ENCODE peak calls at places on chromosomes 2 and 18, in ten cellular contexts. A, Q, P, L, T, U, B, E, I and Y are unnamed samples.

GRCh38 chr2:97688062-97688827 is 18.7 kb downstream of the C2orf92 start:
- DNase-seq in A (no peak), Q (no peak), P (no peak), L (no peak), T (no peak), U (no peak), B (no peak), E (no peak), I (no peak), Y (no peak)

GRCh38 chr2:189088566-189089225 is 90.9 kb downstream of the COL5A2 start:
- DNase-seq in A (no peak), Q (no peak), P (no peak), L (no peak), T (no peak), U (no peak), B (no peak), E (no peak), I (no peak), Y (no peak)

GRCh38 chr18:78754311-78755043 is 225.1 kb upstream of the SALL3 start:
- DNase-seq in A (no peak), Q (no peak), P (no peak), L (no peak), T (no peak), U (no peak), B (no peak), E (no peak), I (no peak), Y (no peak)

GRCh38 chr2:38180754-38181153 is 104.8 kb upstream of the CYP1B1 start:
- DNase-seq in A (no peak), Q (no peak), P (no peak), L (no peak), T (no peak), U (no peak), B (no peak), E (no peak), I (no peak), Y (no peak)

GRCh38 chr18:49768051-49768391 is 45.3 kb downstream of the ACAA2 start:
- DNase-seq in A (peak), Q (peak), P (no peak), L (peak), T (no peak), U (no peak), B (peak), E (no peak), I (no peak), Y (no peak)

GRCh38 chr18:35491689-35492077 is 6.1 kb downstream of the INO80C start:
- DNase-seq in A (no peak), Q (no peak), P (no peak), L (no peak), T (no peak), U (no peak), B (no peak), E (no peak), I (no peak), Y (no peak)

GRCh38 chr18:45637546-45638327 is 22.5 kb downstream of the SLC14A2 start:
- DNase-seq in A (no peak), Q (no peak), P (no peak), L (no peak), T (no peak), U (no peak), B (peak), E (no peak), I (no peak), Y (no peak)

GRCh38 chr2:37907480-37908070 is 17.5 kb upstream of the RMDN2 start:
- DNase-seq in A (no peak), Q (no peak), P (no peak), L (no peak), T (no peak), U (no peak), B (peak), E (no peak), I (no peak), Y (no peak)

GRCh38 chr2:44275915-44276279 is 617 bp downstream of the SLC3A1 start:
- DNase-seq in A (no peak), Q (no peak), P (no peak), L (peak), T (no peak), U (no peak), B (peak), E (no peak), I (no peak), Y (no peak)

GRCh38 chr18:10062292-10062940 is 148.6 kb downstream of the VAPA start:
- DNase-seq in A (no peak), Q (no peak), P (no peak), L (no peak), T (no peak), U (no peak), B (peak), E (no peak), I (no peak), Y (no peak)

GRCh38 chr2:179263460-179264237 is 983 bp downstream of the SESTD1 start:
- DNase-seq in A (peak), Q (peak), P (peak), L (peak), T (no peak), U (peak), B (peak), E (peak), I (no peak), Y (peak)

GRCh38 chr2:149566652-149567051 is 20.9 kb downstream of the MMADHC start:
- DNase-seq in A (no peak), Q (no peak), P (no peak), L (no peak), T (no peak), U (no peak), B (no peak), E (no peak), I (no peak), Y (no peak)

GRCh38 chr2:109125595-109126500 is 3.2 kb upstream of the SH3RF3 start:
- DNase-seq in A (peak), Q (no peak), P (no peak), L (peak), T (no peak), U (no peak), B (peak), E (no peak), I (no peak), Y (no peak)

GRCh38 chr2:47028846-47029560 is 113.4 kb upstream of the MCFD2 start:
- DNase-seq in A (no peak), Q (no peak), P (no peak), L (no peak), T (no peak), U (no peak), B (no peak), E (no peak), I (no peak), Y (no peak)

GRCh38 chr2:10144771-10145518 is 22.4 kb downstream of the RRM2 start:
- DNase-seq in A (no peak), Q (no peak), P (no peak), L (no peak), T (no peak), U (no peak), B (no peak), E (no peak), I (no peak), Y (no peak)

GRCh38 chr2:233464531-233465240 is 101.9 kb downstream of the USP40 start:
- DNase-seq in A (no peak), Q (peak), P (no peak), L (no peak), T (no peak), U (no peak), B (no peak), E (no peak), I (no peak), Y (no peak)

GRCh38 chr2:207422307-207422960 is 107.3 kb upstream of the CREB1 start:
- DNase-seq in A (no peak), Q (no peak), P (no peak), L (no peak), T (no peak), U (no peak), B (no peak), E (no peak), I (no peak), Y (no peak)

GRCh38 chr2:102313025-102313424 is 1.7 kb downstream of the IL1RL1 start:
- DNase-seq in A (peak), Q (no peak), P (no peak), L (no peak), T (no peak), U (no peak), B (peak), E (no peak), I (no peak), Y (no peak)

GRCh38 chr18:49400398-49401072 is 59.9 kb downstream of the DYM start:
- DNase-seq in A (no peak), Q (no peak), P (no peak), L (peak), T (no peak), U (no peak), B (peak), E (no peak), I (no peak), Y (no peak)

GRCh38 chr2:15999592-16000469 is 59.5 kb downstream of the MYCN start:
- DNase-seq in A (no peak), Q (no peak), P (no peak), L (no peak), T (no peak), U (no peak), B (no peak), E (no peak), I (no peak), Y (no peak)

GRCh38 chr2:191643425-191643824 is 34.5 kb upstream of the NABP1 start:
- DNase-seq in A (no peak), Q (peak), P (no peak), L (no peak), T (no peak), U (no peak), B (no peak), E (no peak), I (no peak), Y (no peak)

GRCh38 chr2:10305254-10305635 is 2.5 kb downstream of the HPCAL1 start:
- DNase-seq in A (no peak), Q (no peak), P (no peak), L (no peak), T (no peak), U (no peak), B (peak), E (peak), I (no peak), Y (no peak)

GRCh38 chr2:183490930-183491329 is 366.7 kb downstream of the NUP35 start:
- DNase-seq in A (peak), Q (no peak), P (no peak), L (no peak), T (no peak), U (no peak), B (peak), E (no peak), I (no peak), Y (no peak)

GRCh38 chr2:165120740-165121467 is 82.9 kb downstream of the SCN3A start:
- DNase-seq in A (no peak), Q (no peak), P (no peak), L (no peak), T (no peak), U (no peak), B (no peak), E (no peak), I (no peak), Y (no peak)

GRCh38 chr2:240149943-240150784 is 9.7 kb upstream of the OTOS start:
- DNase-seq in A (peak), Q (no peak), P (no peak), L (peak), T (no peak), U (peak), B (peak), E (no peak), I (no peak), Y (no peak)

GRCh38 chr2:30708491-30709290 is 98.6 kb downstream of the CAPN13 start:
- DNase-seq in A (peak), Q (no peak), P (no peak), L (peak), T (peak), U (peak), B (peak), E (no peak), I (no peak), Y (no peak)

GRCh38 chr2:43225788-43226557 is 433 bp downstream of the ZFP36L2 start:
- DNase-seq in A (peak), Q (peak), P (no peak), L (peak), T (no peak), U (peak), B (peak), E (peak), I (no peak), Y (peak)

GRCh38 chr2:206240335-206240734 is 34.1 kb upstream of the ZDBF2 start:
- DNase-seq in A (no peak), Q (no peak), P (no peak), L (no peak), T (no peak), U (no peak), B (no peak), E (no peak), I (no peak), Y (no peak)

GRCh38 chr18:6103758-6104157 is 208.4 kb upstream of the TMEM200C start:
- DNase-seq in A (no peak), Q (no peak), P (no peak), L (no peak), T (no peak), U (no peak), B (no peak), E (no peak), I (no peak), Y (no peak)

GRCh38 chr2:171568085-171568484 is 45.8 kb downstream of the CYBRD1 start:
- DNase-seq in A (no peak), Q (no peak), P (no peak), L (no peak), T (no peak), U (no peak), B (no peak), E (no peak), I (no peak), Y (no peak)

GRCh38 chr2:240437181-240437860 is 1.9 kb downstream of the GPC1 start:
- DNase-seq in A (no peak), Q (peak), P (no peak), L (no peak), T (no peak), U (no peak), B (no peak), E (no peak), I (no peak), Y (no peak)

GRCh38 chr2:33370886-33371285 is 105.6 kb upstream of the RASGRP3 start:
- DNase-seq in A (no peak), Q (no peak), P (no peak), L (no peak), T (no peak), U (no peak), B (no peak), E (no peak), I (no peak), Y (no peak)

GRCh38 chr2:33371304-33372090 is 105.0 kb upstream of the RASGRP3 start:
- DNase-seq in A (no peak), Q (no peak), P (no peak), L (no peak), T (no peak), U (no peak), B (no peak), E (no peak), I (no peak), Y (no peak)

GRCh38 chr2:33375054-33375453 is 101.4 kb upstream of the RASGRP3 start:
- DNase-seq in A (peak), Q (no peak), P (no peak), L (no peak), T (no peak), U (no peak), B (peak), E (no peak), I (no peak), Y (no peak)

GRCh38 chr2:33373986-33374385 is 102.5 kb upstream of the RASGRP3 start:
- DNase-seq in A (no peak), Q (no peak), P (no peak), L (peak), T (no peak), U (no peak), B (peak), E (no peak), I (no peak), Y (no peak)

GRCh38 chr2:33372940-33373553 is 103.4 kb upstream of the RASGRP3 start:
- DNase-seq in A (no peak), Q (no peak), P (no peak), L (peak), T (no peak), U (peak), B (peak), E (no peak), I (peak), Y (no peak)
- TF ChIP-seq CTCF in A (peak), Q (peak), P (peak), L (peak), T (peak), U (peak), B (peak), E (peak), I (peak), Y (peak)

GRCh38 chr18:55356815-55357214 is 231.2 kb downstream of the TCF4 start:
- DNase-seq in A (no peak), Q (no peak), P (no peak), L (no peak), T (no peak), U (no peak), B (no peak), E (no peak), I (no peak), Y (no peak)

GRCh38 chr18:55355220-55355619 is 232.8 kb downstream of the TCF4 start:
- DNase-seq in A (no peak), Q (no peak), P (no peak), L (no peak), T (no peak), U (no peak), B (peak), E (no peak), I (no peak), Y (no peak)

GRCh38 chr18:55353806-55354205 is 234.2 kb downstream of the TCF4 start:
- DNase-seq in A (no peak), Q (no peak), P (no peak), L (no peak), T (no peak), U (no peak), B (peak), E (no peak), I (no peak), Y (no peak)

GRCh38 chr18:55353391-55353790 is 234.6 kb downstream of the TCF4 start:
- DNase-seq in A (no peak), Q (no peak), P (no peak), L (no peak), T (no peak), U (no peak), B (no peak), E (no peak), I (no peak), Y (no peak)

DNA sequence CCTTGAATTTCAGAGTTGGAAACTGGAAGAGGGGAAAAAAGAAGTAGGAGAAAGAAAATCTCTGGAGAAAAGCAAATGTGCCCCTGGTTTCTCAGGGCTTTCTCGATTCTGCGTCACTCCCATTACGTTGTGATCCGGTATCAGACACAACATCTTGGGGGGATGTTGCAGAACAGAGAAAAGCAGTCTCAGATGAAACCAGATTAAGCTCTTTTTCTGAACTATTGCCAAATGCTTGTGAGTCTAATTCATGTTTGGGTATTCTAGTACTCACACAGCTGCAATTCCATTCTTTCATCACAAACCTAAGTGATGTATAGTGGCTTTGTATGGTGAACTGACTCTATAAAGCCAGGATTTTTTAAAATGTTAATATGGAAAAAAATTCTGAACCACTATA is 233.2 kb downstream of the TCF4 start:
- DNase-seq in A (no peak), Q (no peak), P (no peak), L (no peak), T (no peak), U (no peak), B (peak), E (no peak), I (no peak), Y (no peak)
- TF ChIP-seq CTCF in A (no peak), Q (no peak), P (no peak), L (no peak), T (no peak), U (no peak), B (no peak), E (no peak), I (no peak), Y (no peak)

GRCh38 chr2:68909793-68910674 is 38.8 kb upstream of the BMP10 start:
- DNase-seq in A (peak), Q (no peak), P (no peak), L (peak), T (peak), U (peak), B (peak), E (peak), I (peak), Y (peak)
- TF ChIP-seq CTCF in A (peak), Q (peak), P (peak), L (peak), T (peak), U (peak), B (peak), E (peak), I (peak), Y (no peak)

DNA sequence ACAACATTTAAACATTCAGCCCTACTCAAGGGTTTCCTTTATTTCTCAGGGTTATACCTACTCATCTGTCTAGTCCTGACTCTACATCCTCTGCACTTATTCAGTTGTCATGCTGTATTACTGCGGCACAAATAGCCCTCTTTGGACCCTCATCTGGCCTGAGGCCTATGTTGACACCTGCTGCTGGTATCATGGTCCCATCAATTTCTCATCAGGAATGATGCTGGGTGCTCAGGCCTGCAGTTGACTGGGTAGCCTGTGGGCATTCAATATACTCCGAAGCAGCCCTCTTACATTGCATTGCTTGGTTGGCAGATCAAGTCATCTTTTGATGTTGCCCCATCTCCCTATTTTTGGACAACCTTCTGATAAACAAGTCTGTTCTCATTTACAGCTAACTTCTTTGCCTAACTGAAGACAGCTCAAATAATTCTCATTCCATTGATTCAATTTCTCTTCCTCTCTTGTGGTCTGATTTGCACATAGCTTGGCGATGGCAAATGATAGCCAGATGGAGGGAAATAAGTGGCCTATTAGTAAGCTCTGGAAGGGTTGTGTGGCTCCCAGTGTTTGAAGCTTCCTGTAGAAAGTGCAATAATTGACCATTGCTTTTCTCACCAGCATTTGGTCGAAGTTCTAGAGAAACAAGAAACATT is 19.1 kb upstream of the MC4R start:
- DNase-seq in A (no peak), Q (no peak), P (no peak), L (no peak), T (no peak), U (no peak), B (peak), E (no peak), I (no peak), Y (no peak)
- TF ChIP-seq CTCF in A (no peak), Q (no peak), P (no peak), L (no peak), T (no peak), U (no peak), B (no peak), E (no peak), I (no peak), Y (no peak)

GRCh38 chr18:7624697-7625096 is 57.6 kb downstream of the PTPRM start:
- DNase-seq in A (no peak), Q (no peak), P (no peak), L (no peak), T (no peak), U (no peak), B (no peak), E (no peak), I (no peak), Y (no peak)

GRCh38 chr18:7629416-7629815 is 62.3 kb downstream of the PTPRM start:
- DNase-seq in A (no peak), Q (no peak), P (no peak), L (no peak), T (no peak), U (no peak), B (no peak), E (no peak), I (no peak), Y (no peak)

GRCh38 chr18:7623681-7624080 is 56.6 kb downstream of the PTPRM start:
- DNase-seq in A (no peak), Q (no peak), P (no peak), L (no peak), T (no peak), U (no peak), B (no peak), E (no peak), I (no peak), Y (no peak)

GRCh38 chr18:7626175-7626921 is 59.2 kb downstream of the PTPRM start:
- DNase-seq in A (no peak), Q (no peak), P (no peak), L (no peak), T (no peak), U (no peak), B (no peak), E (no peak), I (no peak), Y (no peak)

DNA sequence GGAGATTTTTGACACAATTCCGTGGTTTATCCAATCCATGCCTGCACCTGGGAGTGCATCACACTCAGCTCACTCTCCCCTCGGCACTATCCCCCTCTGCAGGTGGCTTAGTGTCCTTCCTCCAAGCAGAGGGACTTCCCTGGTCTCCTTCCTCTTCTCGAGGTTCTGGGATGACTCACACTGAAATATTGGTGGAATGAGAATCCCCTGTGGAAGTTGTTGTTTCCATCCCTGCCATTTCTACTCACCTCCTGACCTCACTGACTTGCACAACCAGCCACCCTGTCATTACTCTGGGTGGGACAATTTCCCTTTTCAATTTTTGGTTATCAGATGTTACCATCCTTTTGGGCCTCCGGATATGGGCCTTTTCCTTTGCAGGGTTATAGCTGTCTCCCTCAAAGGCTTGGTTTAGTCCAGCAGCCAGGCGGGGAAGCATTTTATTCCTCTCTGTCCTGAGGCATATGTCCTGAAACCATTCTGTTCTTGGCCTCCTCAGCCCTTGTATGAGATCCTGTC is 59.9 kb downstream of the PTPRM start:
- DNase-seq in A (peak), Q (no peak), P (no peak), L (peak), T (no peak), U (no peak), B (peak), E (no peak), I (no peak), Y (no peak)
- TF ChIP-seq CTCF in A (peak), Q (no peak), P (no peak), L (no peak), T (no peak), U (no peak), B (no peak), E (no peak), I (no peak), Y (no peak)